ENCODE peak calls at places on chromosomes 5 and 9, in six cellular contexts. T, H, R, Z, V and I are unnamed samples.

GRCh38 chr9:137550958-137551655 is 572 bp upstream of the MRPL41 start:
- DNase-seq in T (no peak), Z (peak; percentile 52), R (no peak), H (no peak), V (no peak), I (no peak)

GRCh38 chr9:92619601-92620300 is 50.2 kb downstream of the IPPK start:
- DNase-seq in T (no peak), H (no peak), Z (no peak), R (peak; percentile 22), V (no peak), I (no peak)

GRCh38 chr9:13628526-13628925 is 349.0 kb upstream of the MPDZ start:
- DNase-seq in V (no peak), R (no peak), H (no peak), Z (no peak), T (no peak), I (no peak)

GRCh38 chr5:169997736-169998284 is 17.5 kb upstream of the INSYN2B start:
- DNase-seq in Z (no peak), T (no peak), R (no peak), H (no peak), V (no peak), I (no peak)

GRCh38 chr5:34762321-34762871 is 76.6 kb upstream of the TTC23L start:
- DNase-seq in Z (no peak), V (no peak), H (peak; percentile 39), T (no peak), R (no peak), I (no peak)

GRCh38 chr9:128149001-128149701 is at the start of gene LCN2:
- DNase-seq in H (no peak), R (peak; percentile 84), V (peak; percentile 56), T (peak; percentile 90), Z (peak; percentile 48), I (no peak)

GRCh38 chr9:281753-282645 is 67.3 kb downstream of the DOCK8 start:
- DNase-seq in H (no peak), V (no peak), R (no peak), Z (no peak), T (no peak), I (no peak)

GRCh38 chr5:37786855-37787254 is 53.0 kb downstream of the GDNF start:
- DNase-seq in R (no peak), V (no peak), H (no peak), Z (no peak), T (no peak), I (no peak)

GRCh38 chr5:8633706-8634105 is 764.8 kb downstream of the MTRR start:
- DNase-seq in H (no peak), V (no peak), T (no peak), R (no peak), Z (no peak), I (no peak)

GRCh38 chr5:10567181-10567591 is 3.3 kb downstream of the ANKRD33B start:
- DNase-seq in R (no peak), V (no peak), H (no peak), T (no peak), Z (no peak), I (no peak)

GRCh38 chr9:27726244-27727141 is 153.2 kb upstream of the C9orf72 start:
- DNase-seq in V (no peak), H (peak; percentile 44), R (peak; percentile 52), Z (peak; percentile 44), T (peak; percentile 24), I (peak; percentile 50)

DNA sequence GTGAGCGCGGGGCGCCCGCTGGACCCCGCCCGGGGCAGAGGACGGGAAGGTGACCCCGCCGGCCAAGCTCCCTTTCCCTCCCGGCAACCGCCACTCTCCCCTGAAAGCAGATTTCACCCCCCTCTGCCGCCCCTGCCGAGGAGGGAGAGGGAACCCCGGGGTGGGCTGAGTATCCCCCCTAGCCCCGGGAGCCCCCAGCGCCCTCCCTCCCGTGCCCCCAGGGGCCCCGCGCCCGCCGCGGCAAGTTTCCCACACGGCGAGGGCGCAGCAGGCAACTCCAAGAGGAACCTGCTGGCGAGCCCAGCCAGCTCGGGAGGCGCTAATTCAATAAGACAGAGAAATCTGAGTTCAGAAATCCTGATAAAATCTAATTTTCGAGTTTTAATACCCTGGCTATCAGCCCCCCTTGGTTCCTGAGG is 1.6 kb downstream of the NTNG2 start:
- DNase-seq in Z (no peak), V (no peak), H (no peak), R (no peak), T (no peak), I (no peak)
- H3K4me3 ChIP-seq in Z (no peak overlapping the region), V (peak overlapping the region; percentile 79), H (peak overlapping the region; percentile 24), R (peak overlapping the region; percentile 70), T (peak overlapping the region; percentile 70), I (no peak overlapping the region)

GRCh38 chr9:111034146-111034545 is 4.1 kb downstream of the LPAR1 start:
- DNase-seq in H (no peak), T (no peak), R (no peak), V (no peak), Z (no peak), I (no peak)

GRCh38 chr9:111036946-111037743 is 1.1 kb downstream of the LPAR1 start:
- DNase-seq in H (no peak), Z (peak; percentile 7), R (no peak), V (no peak), T (no peak), I (no peak)

GRCh38 chr9:111037744-111038335 is 430 bp downstream of the LPAR1 start:
- DNase-seq in Z (peak; percentile 3), V (peak; percentile 67), T (no peak), H (peak; percentile 62), R (peak; percentile 40), I (no peak)

GRCh38 chr9:111034573-111035539 is 3.4 kb downstream of the LPAR1 start:
- DNase-seq in Z (no peak), R (no peak), H (no peak), T (no peak), V (no peak), I (no peak)

GRCh38 chr9:111036068-111036789 is 2.0 kb downstream of the LPAR1 start:
- DNase-seq in H (peak; percentile 31), Z (peak; percentile 1), V (peak; percentile 80), T (peak; percentile 40), R (peak; percentile 66), I (no peak)
- TF ChIP-seq CTCF in H (peak; percentile 24), Z (no peak), V (peak; percentile 72), T (peak; percentile 60), R (no peak), I (peak; percentile 24)

DNA sequence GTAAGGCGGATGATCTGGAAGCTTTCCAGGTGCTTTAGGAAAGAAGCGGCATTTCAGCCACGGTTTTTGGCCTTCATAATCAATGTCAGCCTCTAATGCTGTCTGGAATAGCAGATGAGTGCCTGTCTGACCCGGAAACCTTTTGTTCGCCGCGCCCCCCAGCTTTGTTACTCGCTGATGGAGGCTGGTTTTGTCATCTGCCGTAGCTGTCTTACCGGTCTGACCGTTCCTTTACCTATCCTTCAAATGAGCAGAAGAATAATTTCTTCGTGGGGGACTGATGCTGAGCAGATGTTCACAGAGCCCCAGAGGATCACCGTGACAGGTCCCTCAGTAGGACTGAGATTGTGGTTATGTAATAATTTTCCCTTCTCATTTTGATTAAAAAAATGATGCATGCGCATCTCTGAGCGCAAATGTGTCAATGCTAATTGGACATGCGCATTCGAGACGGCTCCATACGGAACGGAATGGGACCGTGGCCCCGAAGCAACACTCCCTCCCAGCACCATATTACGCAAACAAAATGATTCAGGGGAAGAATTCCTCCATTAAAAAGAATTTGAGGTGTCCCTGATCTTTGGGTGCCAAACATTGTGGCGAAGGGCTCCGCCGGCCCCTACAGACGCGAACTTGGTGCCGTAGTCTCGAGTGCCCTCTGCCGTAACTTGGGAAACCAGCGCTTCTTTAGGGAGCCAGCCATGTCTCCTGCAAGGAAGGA is 27.6 kb downstream of the TLX3 start:
- DNase-seq in R (peak; percentile 36), H (no peak), T (no peak), V (no peak), Z (peak; percentile 42), I (peak; percentile 25)
- H3K4me3 ChIP-seq in R (peak overlapping the region; percentile 28), H (peak overlapping the region; percentile 22), T (peak overlapping the region; percentile 20), V (peak overlapping the region; percentile 41), Z (peak overlapping the region; percentile 60), I (peak overlapping the region; percentile 56)

DNA sequence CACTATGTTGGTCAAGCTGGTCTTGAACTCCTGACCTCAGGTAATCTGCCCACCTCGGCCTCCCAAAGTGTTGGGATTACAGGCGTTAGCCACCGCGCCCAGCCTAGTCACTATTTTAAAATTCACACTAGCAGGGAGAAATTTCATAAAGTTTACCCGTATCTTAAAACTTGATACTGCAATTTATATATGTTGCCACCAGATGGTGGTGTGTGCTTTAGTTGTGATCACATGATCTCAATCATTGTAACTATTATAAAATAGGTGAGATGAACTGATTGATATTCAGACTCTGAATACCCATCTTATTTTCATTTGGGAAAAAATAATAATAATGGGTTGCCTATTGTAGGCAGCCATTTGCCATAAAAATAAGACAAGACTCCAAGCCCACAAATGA is 1330.4 kb upstream of the WWC1 start:
- DNase-seq in T (no peak), V (no peak), Z (no peak), H (no peak), R (no peak), I (peak; percentile 17)
- TF ChIP-seq CTCF in T (no peak), V (peak; percentile 58), Z (peak; percentile 24), H (no peak), R (no peak), I (peak; percentile 31)

GRCh38 chr9:133560944-133561343 is 26.4 kb downstream of the ADAMTSL2 start:
- DNase-seq in V (no peak), R (no peak), Z (no peak), T (no peak), H (no peak), I (no peak)

GRCh38 chr9:133557581-133557980 is 23.1 kb downstream of the ADAMTSL2 start:
- DNase-seq in Z (no peak), R (no peak), T (no peak), V (no peak), H (no peak), I (no peak)

GRCh38 chr9:133556354-133556753 is 21.9 kb downstream of the ADAMTSL2 start:
- DNase-seq in Z (no peak), H (no peak), T (no peak), R (no peak), V (no peak), I (no peak)

GRCh38 chr9:133560311-133560710 is 25.8 kb downstream of the ADAMTSL2 start:
- DNase-seq in T (peak; percentile 57), H (no peak), V (no peak), Z (no peak), R (peak; percentile 76), I (no peak)

DNA sequence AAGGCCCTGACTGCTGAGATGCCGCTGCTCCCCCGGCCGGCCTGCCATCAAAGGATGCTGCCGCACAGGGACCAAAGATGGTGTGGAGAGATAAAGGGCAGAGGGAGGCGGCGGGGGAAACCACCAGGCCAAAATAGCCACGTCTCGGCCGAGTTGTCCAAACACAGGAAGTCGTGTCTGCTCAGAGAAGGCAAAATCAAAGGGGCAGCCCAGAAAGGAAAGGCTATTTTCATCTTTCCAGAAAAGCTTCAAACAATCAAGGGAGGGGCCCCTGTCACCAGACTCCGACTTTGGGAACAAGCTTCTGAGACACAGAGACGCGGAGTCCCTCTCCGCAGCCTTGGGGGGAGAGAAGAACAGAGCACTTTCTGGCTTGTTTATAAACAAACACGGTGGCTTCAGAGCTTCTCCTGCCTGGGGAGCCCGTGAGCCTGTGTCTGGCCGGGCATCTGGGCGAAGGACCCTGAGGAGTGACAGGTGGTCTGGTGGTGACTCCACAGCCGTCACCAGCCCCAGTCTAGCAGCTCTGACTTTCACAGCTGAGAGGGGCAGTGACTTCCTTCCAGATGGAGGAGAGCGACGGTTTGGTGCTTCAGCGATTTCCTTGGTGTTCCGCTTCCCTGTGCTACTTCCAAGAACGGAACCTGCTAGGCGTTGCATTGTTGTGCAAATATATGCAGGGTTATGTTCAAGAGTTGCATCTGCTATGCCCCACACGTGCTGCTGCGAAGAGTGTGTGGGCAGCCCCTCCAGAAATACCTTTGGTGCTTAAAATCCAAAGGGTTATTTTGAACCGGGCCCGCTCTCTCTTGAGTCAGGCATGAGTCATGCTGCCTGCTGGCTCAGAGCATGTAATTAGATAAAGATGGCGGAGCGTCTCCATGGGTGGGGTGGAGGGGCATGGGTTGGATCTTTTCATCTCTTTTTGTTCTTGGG is 24.0 kb downstream of the ADAMTSL2 start:
- DNase-seq in Z (peak; percentile 54), T (no peak), V (no peak), R (no peak), H (no peak), I (no peak)
- H3K4me3 ChIP-seq in Z (peak overlapping the region; percentile 32), T (no peak overlapping the region), V (no peak overlapping the region), R (no peak overlapping the region), H (no peak overlapping the region), I (no peak overlapping the region)